ENCODE peak calls at places on chromosomes 5 and 9, in six cellular contexts. One of them, this sample, is unnamed.

GRCh38 chr5:115977988-115978387 is 15.7 kb downstream of the LVRN start:
- DNase-seq in CD4-positive, alpha-beta memory T cell: no peak
- DNase-seq in stimulated activated CD4-positive, alpha-beta T cell treated with anti-CD3 and anti-CD28 coated beads, Interleukin-12 subunit alpha, Interleukin-12 subunit beta, amount 100 ng/mL, for 4 hours: no peak
- DNase-seq in midbrain: no peak
- DNase-seq in H54: peak; percentile 44
- DNase-seq in GM04504: peak; percentile 78
- DNase-seq in this sample: no peak

GRCh38 chr9:35797311-35798109 is 6.1 kb downstream of the NPR2 start:
- DNase-seq in CD4-positive, alpha-beta memory T cell: no peak
- DNase-seq in H54: no peak
- DNase-seq in stimulated activated CD4-positive, alpha-beta T cell treated with anti-CD3 and anti-CD28 coated beads, Interleukin-12 subunit alpha, Interleukin-12 subunit beta, amount 100 ng/mL, for 4 hours: no peak
- DNase-seq in GM04504: no peak
- DNase-seq in midbrain: no peak
- DNase-seq in this sample: no peak

GRCh38 chr9:4118666-4119065 is 181.2 kb downstream of the GLIS3 start:
- DNase-seq in H54: no peak
- DNase-seq in stimulated activated CD4-positive, alpha-beta T cell treated with anti-CD3 and anti-CD28 coated beads, Interleukin-12 subunit alpha, Interleukin-12 subunit beta, amount 100 ng/mL, for 4 hours: no peak
- DNase-seq in CD4-positive, alpha-beta memory T cell: no peak
- DNase-seq in GM04504: no peak
- DNase-seq in midbrain: no peak
- DNase-seq in this sample: no peak

GRCh38 chr9:19379697-19380046 is 364 bp downstream of the RPS6 start:
- DNase-seq in CD4-positive, alpha-beta memory T cell: no peak
- DNase-seq in GM04504: peak; percentile 15
- DNase-seq in stimulated activated CD4-positive, alpha-beta T cell treated with anti-CD3 and anti-CD28 coated beads, Interleukin-12 subunit alpha, Interleukin-12 subunit beta, amount 100 ng/mL, for 4 hours: no peak
- DNase-seq in midbrain: no peak
- DNase-seq in H54: no peak
- DNase-seq in this sample: no peak

GRCh38 chr5:9787813-9788600 is 157.9 kb upstream of the TAS2R1 start:
- DNase-seq in stimulated activated CD4-positive, alpha-beta T cell treated with anti-CD3 and anti-CD28 coated beads, Interleukin-12 subunit alpha, Interleukin-12 subunit beta, amount 100 ng/mL, for 4 hours: no peak
- DNase-seq in midbrain: no peak
- DNase-seq in H54: no peak
- DNase-seq in GM04504: no peak
- DNase-seq in CD4-positive, alpha-beta memory T cell: no peak
- DNase-seq in this sample: no peak

GRCh38 chr5:135309391-135310327 is 89.4 kb downstream of the MACROH2A1 start:
- DNase-seq in GM04504: no peak
- DNase-seq in midbrain: no peak
- DNase-seq in H54: no peak
- DNase-seq in stimulated activated CD4-positive, alpha-beta T cell treated with anti-CD3 and anti-CD28 coated beads, Interleukin-12 subunit alpha, Interleukin-12 subunit beta, amount 100 ng/mL, for 4 hours: no peak
- DNase-seq in CD4-positive, alpha-beta memory T cell: no peak
- DNase-seq in this sample: no peak

GRCh38 chr9:96599298-96599697 is 20.3 kb downstream of the CDC14B start:
- DNase-seq in midbrain: no peak
- DNase-seq in H54: no peak
- DNase-seq in stimulated activated CD4-positive, alpha-beta T cell treated with anti-CD3 and anti-CD28 coated beads, Interleukin-12 subunit alpha, Interleukin-12 subunit beta, amount 100 ng/mL, for 4 hours: no peak
- DNase-seq in CD4-positive, alpha-beta memory T cell: no peak
- DNase-seq in GM04504: no peak
- DNase-seq in this sample: no peak

GRCh38 chr5:149367972-149368645 is 10.3 kb downstream of the PCYOX1L start:
- DNase-seq in CD4-positive, alpha-beta memory T cell: no peak
- DNase-seq in midbrain: no peak
- DNase-seq in H54: no peak
- DNase-seq in stimulated activated CD4-positive, alpha-beta T cell treated with anti-CD3 and anti-CD28 coated beads, Interleukin-12 subunit alpha, Interleukin-12 subunit beta, amount 100 ng/mL, for 4 hours: no peak
- DNase-seq in GM04504: no peak
- DNase-seq in this sample: no peak

GRCh38 chr9:87862536-87863268 is 20.0 kb upstream of the SPATA31E1 start:
- DNase-seq in midbrain: no peak
- DNase-seq in GM04504: peak; percentile 44
- DNase-seq in CD4-positive, alpha-beta memory T cell: no peak
- DNase-seq in stimulated activated CD4-positive, alpha-beta T cell treated with anti-CD3 and anti-CD28 coated beads, Interleukin-12 subunit alpha, Interleukin-12 subunit beta, amount 100 ng/mL, for 4 hours: no peak
- DNase-seq in H54: peak; percentile 71
- DNase-seq in this sample: no peak

GRCh38 chr9:123568691-123569342 is 212.8 kb downstream of the CRB2 start:
- DNase-seq in CD4-positive, alpha-beta memory T cell: no peak
- DNase-seq in H54: no peak
- DNase-seq in stimulated activated CD4-positive, alpha-beta T cell treated with anti-CD3 and anti-CD28 coated beads, Interleukin-12 subunit alpha, Interleukin-12 subunit beta, amount 100 ng/mL, for 4 hours: no peak
- DNase-seq in midbrain: no peak
- DNase-seq in GM04504: peak; percentile 9
- DNase-seq in this sample: no peak

GRCh38 chr9:9556865-9557803 is 1055.7 kb downstream of the PTPRD start:
- DNase-seq in GM04504: no peak
- DNase-seq in H54: no peak
- DNase-seq in CD4-positive, alpha-beta memory T cell: no peak
- DNase-seq in stimulated activated CD4-positive, alpha-beta T cell treated with anti-CD3 and anti-CD28 coated beads, Interleukin-12 subunit alpha, Interleukin-12 subunit beta, amount 100 ng/mL, for 4 hours: no peak
- DNase-seq in midbrain: no peak
- DNase-seq in this sample: no peak

GRCh38 chr5:132264546-132265335 is 7.2 kb downstream of the PDLIM4 start:
- DNase-seq in GM04504: no peak
- DNase-seq in CD4-positive, alpha-beta memory T cell: no peak
- DNase-seq in midbrain: no peak
- DNase-seq in stimulated activated CD4-positive, alpha-beta T cell treated with anti-CD3 and anti-CD28 coated beads, Interleukin-12 subunit alpha, Interleukin-12 subunit beta, amount 100 ng/mL, for 4 hours: no peak
- DNase-seq in H54: no peak
- DNase-seq in this sample: no peak

GRCh38 chr9:112198646-112199045 is 23.5 kb upstream of the SUSD1 start:
- DNase-seq in CD4-positive, alpha-beta memory T cell: no peak
- DNase-seq in stimulated activated CD4-positive, alpha-beta T cell treated with anti-CD3 and anti-CD28 coated beads, Interleukin-12 subunit alpha, Interleukin-12 subunit beta, amount 100 ng/mL, for 4 hours: no peak
- DNase-seq in GM04504: no peak
- DNase-seq in H54: no peak
- DNase-seq in midbrain: no peak
- DNase-seq in this sample: no peak

GRCh38 chr5:120852222-120852860 is 388.2 kb downstream of the PRR16 start:
- DNase-seq in H54: no peak
- DNase-seq in midbrain: no peak
- DNase-seq in GM04504: no peak
- DNase-seq in CD4-positive, alpha-beta memory T cell: no peak
- DNase-seq in stimulated activated CD4-positive, alpha-beta T cell treated with anti-CD3 and anti-CD28 coated beads, Interleukin-12 subunit alpha, Interleukin-12 subunit beta, amount 100 ng/mL, for 4 hours: no peak
- DNase-seq in this sample: no peak

GRCh38 chr5:172417983-172418630 is 36.2 kb downstream of the SH3PXD2B start:
- DNase-seq in CD4-positive, alpha-beta memory T cell: no peak
- DNase-seq in H54: peak; percentile 46
- DNase-seq in stimulated activated CD4-positive, alpha-beta T cell treated with anti-CD3 and anti-CD28 coated beads, Interleukin-12 subunit alpha, Interleukin-12 subunit beta, amount 100 ng/mL, for 4 hours: no peak
- DNase-seq in midbrain: peak; percentile 66
- DNase-seq in GM04504: peak; percentile 97
- DNase-seq in this sample: no peak

GRCh38 chr5:67065237-67065636 is 131.4 kb downstream of the CD180 start:
- DNase-seq in stimulated activated CD4-positive, alpha-beta T cell treated with anti-CD3 and anti-CD28 coated beads, Interleukin-12 subunit alpha, Interleukin-12 subunit beta, amount 100 ng/mL, for 4 hours: no peak
- DNase-seq in midbrain: no peak
- DNase-seq in GM04504: no peak
- DNase-seq in CD4-positive, alpha-beta memory T cell: no peak
- DNase-seq in H54: no peak
- DNase-seq in this sample: no peak

GRCh38 chr9:92722386-92723298 is 42.0 kb downstream of the BICD2 start:
- DNase-seq in stimulated activated CD4-positive, alpha-beta T cell treated with anti-CD3 and anti-CD28 coated beads, Interleukin-12 subunit alpha, Interleukin-12 subunit beta, amount 100 ng/mL, for 4 hours: no peak
- DNase-seq in H54: no peak
- DNase-seq in midbrain: no peak
- DNase-seq in CD4-positive, alpha-beta memory T cell: no peak
- DNase-seq in GM04504: no peak
- DNase-seq in this sample: no peak